ENCODE peak calls at places on chromosomes 5 and 9, in six cellular contexts. J is posterior cingulate gyrus; D is stimulated activated CD4-positive, alpha-beta T cell treated with anti-CD3 and anti-CD28 coated beads, Interleukin-4, amount 100 ng/mL, for 1 hour; X is CD8-positive, alpha-beta T cell; L is Calu3; Z is AG04450. U is an unnamed sample.
A peak's percentile ranks its signal among the peaks of the same experiment; 100 is the strongest.

GRCh38 chr9:69174645-69175487 is 789 bp downstream of the TJP2 start:
- DNase-seq in D (peak; percentile 42), X (no peak), Z (peak; percentile 93), L (no peak), J (peak; percentile 13), U (peak; percentile 22)

GRCh38 chr5:166722939-166723338 is 1568.5 kb upstream of the WWC1 start:
- DNase-seq in J (no peak), Z (no peak), D (no peak), L (peak; percentile 65), X (no peak), U (no peak)

GRCh38 chr5:93186031-93186682 is 394.9 kb downstream of the NR2F1-AS1 start:
- DNase-seq in J (no peak), Z (no peak), L (no peak), D (no peak), X (no peak), U (no peak)

GRCh38 chr5:151104795-151105194 is 24.0 kb upstream of the TNIP1 start:
- DNase-seq in J (no peak), D (no peak), Z (no peak), L (no peak), X (no peak), U (no peak)

GRCh38 chr9:117073539-117074336 is 341.1 kb downstream of the ASTN2 start:
- DNase-seq in D (no peak), X (no peak), L (no peak), Z (no peak), J (peak; percentile 70), U (no peak)

GRCh38 chr9:82369251-82369945 is 380.8 kb downstream of the SPATA31D1 start:
- DNase-seq in J (no peak), D (no peak), X (no peak), L (no peak), Z (no peak), U (no peak)

GRCh38 chr5:148005788-148006520 is 57.8 kb upstream of the SPINK5 start:
- DNase-seq in L (no peak), Z (no peak), J (no peak), X (no peak), D (no peak), U (no peak)

GRCh38 chr5:127871448-127872153 is 168.4 kb downstream of the CCDC192 start:
- DNase-seq in L (no peak), D (no peak), X (no peak), J (no peak), Z (no peak), U (no peak)

GRCh38 chr5:122142480-122142879 is 13.1 kb downstream of the ZNF474 start:
- DNase-seq in D (no peak), X (no peak), L (no peak), Z (no peak), J (no peak), U (no peak)

GRCh38 chr9:86034863-86035734 is 64.3 kb downstream of the GOLM1 start:
- DNase-seq in L (peak; percentile 69), X (no peak), J (no peak), D (no peak), Z (peak; percentile 7), U (no peak)

GRCh38 chr9:86410281-86410680 is 56.1 kb upstream of the TUT7 start:
- DNase-seq in L (no peak), J (peak; percentile 18), X (no peak), D (no peak), Z (no peak), U (no peak)

GRCh38 chr9:36980148-36980974 is 53.7 kb downstream of the PAX5 start:
- DNase-seq in L (no peak), X (no peak), D (no peak), J (no peak), Z (no peak), U (no peak)

GRCh38 chr9:128635266-128636023 is 21.2 kb downstream of the DYNC2I2 start:
- DNase-seq in Z (peak; percentile 89), L (peak; percentile 95), D (no peak), J (peak; percentile 45), X (no peak), U (no peak)

GRCh38 chr5:126780165-126780827 is 3.4 kb downstream of the LMNB1 start:
- DNase-seq in X (no peak), L (peak; percentile 50), Z (no peak), D (peak; percentile 33), J (peak; percentile 13), U (peak; percentile 67)

GRCh38 chr9:34562136-34562745 is 27.3 kb downstream of the CNTFR start:
- DNase-seq in J (no peak), Z (no peak), L (no peak), D (no peak), X (no peak), U (no peak)

GRCh38 chr5:146340260-146341081 is 1.8 kb downstream of the POU4F3 start:
- DNase-seq in Z (peak; percentile 10), L (no peak), D (peak; percentile 26), X (no peak), J (peak; percentile 18), U (peak; percentile 0)

GRCh38 chr9:129278391-129279237 is 100.6 kb upstream of the IER5L start:
- DNase-seq in Z (no peak), X (no peak), J (no peak), L (peak; percentile 84), D (no peak), U (no peak)

GRCh38 chr5:164002653-164003052 is 497.2 kb downstream of the MAT2B start:
- DNase-seq in X (no peak), L (no peak), J (peak; percentile 43), D (no peak), Z (no peak), U (no peak)

GRCh38 chr5:135999396-136000139 is 29.2 kb upstream of the TGFBI start:
- DNase-seq in X (no peak), J (no peak), D (no peak), L (peak; percentile 23), Z (peak; percentile 83), U (no peak)

GRCh38 chr9:128771094-128771721 is 519 bp downstream of the ZER1 start:
- DNase-seq in Z (no peak), X (no peak), L (peak; percentile 15), D (no peak), J (peak; percentile 19), U (no peak)

GRCh38 chr5:172149073-172149472 is 39.0 kb downstream of the STK10 start:
- DNase-seq in L (no peak), X (no peak), D (no peak), J (no peak), Z (peak; percentile 32), U (no peak)

GRCh38 chr5:138911441-138911840 is 36.3 kb upstream of the LRRTM2 start:
- DNase-seq in L (no peak), D (no peak), Z (no peak), J (no peak), X (no peak), U (no peak)

GRCh38 chr5:109690456-109691247 is 925 bp downstream of the MAN2A1 start:
- DNase-seq in Z (peak; percentile 52), J (peak; percentile 77), L (peak; percentile 67), X (peak; percentile 21), D (peak; percentile 45), U (peak; percentile 94)

GRCh38 chr5:33925278-33925677 is 10.9 kb upstream of the RXFP3 start:
- DNase-seq in J (no peak), X (no peak), L (no peak), Z (no peak), D (no peak), U (no peak)

GRCh38 chr9:18333157-18333556 is 140.8 kb upstream of the ADAMTSL1 start:
- DNase-seq in Z (no peak), L (no peak), D (no peak), J (no peak), X (no peak), U (no peak)

U was measured in hippocampal formation.